ENCODE peak calls at places on chromosomes 4 and X, in eight cellular contexts. One of them, this sample, is unnamed.

GRCh38 chrX:153645921-153646481 is 1.0 kb upstream of the DUSP9 start:
- DNase-seq in bronchial epithelial cell: peak
- DNase-seq in CD8-positive, alpha-beta T cell: no peak
- DNase-seq in GM23338: no peak
- DNase-seq in Calu3: no peak
- DNase-seq in nephron progenitor cell: no peak
- DNase-seq in B cell: no peak
- DNase-seq in NCI-H748 treated with DMSO at 0.1 percent for 48 hours: no peak
- DNase-seq in this sample: no peak

GRCh38 chrX:153687121-153688039 is at the start of gene SLC6A8:
- DNase-seq in bronchial epithelial cell: no peak
- DNase-seq in CD8-positive, alpha-beta T cell: no peak
- DNase-seq in GM23338: peak
- DNase-seq in Calu3: peak
- DNase-seq in nephron progenitor cell: peak
- DNase-seq in B cell: peak
- DNase-seq in NCI-H748 treated with DMSO at 0.1 percent for 48 hours: no peak
- DNase-seq in this sample: peak

GRCh38 chr4:48653217-48654014 is 126.7 kb downstream of the FRYL start:
- DNase-seq in bronchial epithelial cell: no peak
- DNase-seq in CD8-positive, alpha-beta T cell: no peak
- DNase-seq in GM23338: peak
- DNase-seq in Calu3: no peak
- DNase-seq in nephron progenitor cell: peak
- DNase-seq in B cell: no peak
- DNase-seq in NCI-H748 treated with DMSO at 0.1 percent for 48 hours: no peak
- DNase-seq in this sample: no peak

GRCh38 chrX:53266175-53266574 is 15.2 kb downstream of the IQSEC2 start:
- DNase-seq in bronchial epithelial cell: no peak
- DNase-seq in CD8-positive, alpha-beta T cell: no peak
- DNase-seq in GM23338: no peak
- DNase-seq in Calu3: no peak
- DNase-seq in nephron progenitor cell: no peak
- DNase-seq in B cell: no peak
- DNase-seq in NCI-H748 treated with DMSO at 0.1 percent for 48 hours: no peak
- DNase-seq in this sample: no peak

GRCh38 chr4:87973283-87974169 is 2.0 kb upstream of the SPP1 start:
- DNase-seq in bronchial epithelial cell: peak
- DNase-seq in CD8-positive, alpha-beta T cell: peak
- DNase-seq in GM23338: peak
- DNase-seq in Calu3: peak
- DNase-seq in nephron progenitor cell: peak
- DNase-seq in B cell: peak
- DNase-seq in NCI-H748 treated with DMSO at 0.1 percent for 48 hours: peak
- DNase-seq in this sample: peak

GRCh38 chrX:140572724-140573123 is 67.9 kb upstream of the SOX3 start:
- DNase-seq in bronchial epithelial cell: peak
- DNase-seq in CD8-positive, alpha-beta T cell: no peak
- DNase-seq in GM23338: peak
- DNase-seq in Calu3: peak
- DNase-seq in nephron progenitor cell: peak
- DNase-seq in B cell: peak
- DNase-seq in NCI-H748 treated with DMSO at 0.1 percent for 48 hours: no peak
- DNase-seq in this sample: peak

GRCh38 chr4:3341760-3342159 is 48.9 kb downstream of the RGS12 start:
- DNase-seq in bronchial epithelial cell: no peak
- DNase-seq in CD8-positive, alpha-beta T cell: no peak
- DNase-seq in GM23338: no peak
- DNase-seq in Calu3: no peak
- DNase-seq in nephron progenitor cell: no peak
- DNase-seq in B cell: no peak
- DNase-seq in NCI-H748 treated with DMSO at 0.1 percent for 48 hours: no peak
- DNase-seq in this sample: no peak

GRCh38 chr4:183300070-183300469 is 20.0 kb downstream of the CLDN22 start:
- DNase-seq in bronchial epithelial cell: peak
- DNase-seq in CD8-positive, alpha-beta T cell: no peak
- DNase-seq in GM23338: peak
- DNase-seq in Calu3: no peak
- DNase-seq in nephron progenitor cell: no peak
- DNase-seq in B cell: no peak
- DNase-seq in NCI-H748 treated with DMSO at 0.1 percent for 48 hours: no peak
- DNase-seq in this sample: no peak

GRCh38 chrX:36957425-36958328 is 50.5 kb upstream of the FAM47C start:
- DNase-seq in bronchial epithelial cell: no peak
- DNase-seq in CD8-positive, alpha-beta T cell: no peak
- DNase-seq in GM23338: peak
- DNase-seq in Calu3: peak
- DNase-seq in nephron progenitor cell: peak
- DNase-seq in B cell: no peak
- DNase-seq in NCI-H748 treated with DMSO at 0.1 percent for 48 hours: no peak
- DNase-seq in this sample: no peak

GRCh38 chr4:135838889-135839288 is 1637.3 kb upstream of the PABPC4L start:
- DNase-seq in bronchial epithelial cell: peak
- DNase-seq in CD8-positive, alpha-beta T cell: no peak
- DNase-seq in GM23338: peak
- DNase-seq in Calu3: no peak
- DNase-seq in nephron progenitor cell: no peak
- DNase-seq in B cell: no peak
- DNase-seq in NCI-H748 treated with DMSO at 0.1 percent for 48 hours: peak
- DNase-seq in this sample: no peak

GRCh38 chr4:181854142-181854541 is 389.1 kb upstream of the TENM3 start:
- DNase-seq in bronchial epithelial cell: peak
- DNase-seq in CD8-positive, alpha-beta T cell: no peak
- DNase-seq in GM23338: no peak
- DNase-seq in Calu3: no peak
- DNase-seq in nephron progenitor cell: no peak
- DNase-seq in B cell: no peak
- DNase-seq in NCI-H748 treated with DMSO at 0.1 percent for 48 hours: no peak
- DNase-seq in this sample: no peak

GRCh38 chr4:78336093-78336943 is 215.3 kb upstream of the ANXA3 start:
- DNase-seq in bronchial epithelial cell: peak
- DNase-seq in CD8-positive, alpha-beta T cell: no peak
- DNase-seq in GM23338: peak
- DNase-seq in Calu3: no peak
- DNase-seq in nephron progenitor cell: no peak
- DNase-seq in B cell: no peak
- DNase-seq in NCI-H748 treated with DMSO at 0.1 percent for 48 hours: no peak
- DNase-seq in this sample: no peak

GRCh38 chrX:153494541-153495361 is at the start of gene BGN:
- DNase-seq in bronchial epithelial cell: no peak
- DNase-seq in CD8-positive, alpha-beta T cell: no peak
- DNase-seq in GM23338: peak
- DNase-seq in Calu3: peak
- DNase-seq in nephron progenitor cell: peak
- DNase-seq in B cell: no peak
- DNase-seq in NCI-H748 treated with DMSO at 0.1 percent for 48 hours: no peak
- DNase-seq in this sample: no peak

GRCh38 chrX:39967348-39967747 is 130.4 kb downstream of the BCOR start:
- DNase-seq in bronchial epithelial cell: peak
- DNase-seq in CD8-positive, alpha-beta T cell: no peak
- DNase-seq in GM23338: no peak
- DNase-seq in Calu3: no peak
- DNase-seq in nephron progenitor cell: no peak
- DNase-seq in B cell: no peak
- DNase-seq in NCI-H748 treated with DMSO at 0.1 percent for 48 hours: no peak
- DNase-seq in this sample: no peak

GRCh38 chr4:6200922-6201362 is 593 bp upstream of the JAKMIP1 start:
- DNase-seq in bronchial epithelial cell: peak
- DNase-seq in CD8-positive, alpha-beta T cell: no peak
- DNase-seq in GM23338: no peak
- DNase-seq in Calu3: no peak
- DNase-seq in nephron progenitor cell: no peak
- DNase-seq in B cell: no peak
- DNase-seq in NCI-H748 treated with DMSO at 0.1 percent for 48 hours: peak
- DNase-seq in this sample: no peak

GRCh38 chrX:39836802-39837420 is 260.8 kb downstream of the BCOR start:
- DNase-seq in bronchial epithelial cell: no peak
- DNase-seq in CD8-positive, alpha-beta T cell: no peak
- DNase-seq in GM23338: no peak
- DNase-seq in Calu3: no peak
- DNase-seq in nephron progenitor cell: no peak
- DNase-seq in B cell: no peak
- DNase-seq in NCI-H748 treated with DMSO at 0.1 percent for 48 hours: no peak
- DNase-seq in this sample: no peak

GRCh38 chr4:185713272-185713671 is 98.7 kb downstream of the SORBS2 start:
- DNase-seq in bronchial epithelial cell: peak
- DNase-seq in CD8-positive, alpha-beta T cell: no peak
- DNase-seq in GM23338: no peak
- DNase-seq in Calu3: no peak
- DNase-seq in nephron progenitor cell: no peak
- DNase-seq in B cell: no peak
- DNase-seq in NCI-H748 treated with DMSO at 0.1 percent for 48 hours: no peak
- DNase-seq in this sample: no peak

GRCh38 chr4:57109530-57109846 is 697 bp downstream of the IGFBP7 start:
- DNase-seq in bronchial epithelial cell: no peak
- DNase-seq in CD8-positive, alpha-beta T cell: no peak
- DNase-seq in GM23338: peak
- DNase-seq in Calu3: no peak
- DNase-seq in nephron progenitor cell: no peak
- DNase-seq in B cell: no peak
- DNase-seq in NCI-H748 treated with DMSO at 0.1 percent for 48 hours: no peak
- DNase-seq in this sample: no peak

GRCh38 chr4:180086480-180087170 is 2156.6 kb upstream of the TENM3 start:
- DNase-seq in bronchial epithelial cell: no peak
- DNase-seq in CD8-positive, alpha-beta T cell: no peak
- DNase-seq in GM23338: no peak
- DNase-seq in Calu3: no peak
- DNase-seq in nephron progenitor cell: no peak
- DNase-seq in B cell: no peak
- DNase-seq in NCI-H748 treated with DMSO at 0.1 percent for 48 hours: no peak
- DNase-seq in this sample: no peak

GRCh38 chrX:84724576-84724975 is 222.3 kb upstream of the HDX start:
- DNase-seq in bronchial epithelial cell: no peak
- DNase-seq in CD8-positive, alpha-beta T cell: no peak
- DNase-seq in GM23338: no peak
- DNase-seq in Calu3: no peak
- DNase-seq in nephron progenitor cell: no peak
- DNase-seq in B cell: no peak
- DNase-seq in NCI-H748 treated with DMSO at 0.1 percent for 48 hours: no peak
- DNase-seq in this sample: no peak

GRCh38 chr4:22389240-22389871 is 126.5 kb downstream of the ADGRA3 start:
- DNase-seq in bronchial epithelial cell: peak
- DNase-seq in CD8-positive, alpha-beta T cell: peak
- DNase-seq in GM23338: peak
- DNase-seq in Calu3: peak
- DNase-seq in nephron progenitor cell: peak
- DNase-seq in B cell: peak
- DNase-seq in NCI-H748 treated with DMSO at 0.1 percent for 48 hours: peak
- DNase-seq in this sample: no peak